ENCODE peak calls at places on chromosomes 2 and 18, in nine cellular contexts. K, Y, N, O, U, C, V, P and R are unnamed samples.

GRCh38 chr2:74573747-74574562 is 19.4 kb downstream of the DOK1 start:
- DNase-seq in P (no peak), Y (no peak), C (no peak), U (no peak), V (no peak), K (no peak), O (peak), N (no peak), R (no peak)

GRCh38 chr18:458016-458415 is 42.5 kb downstream of the COLEC12 start:
- DNase-seq in N (no peak), O (no peak), P (no peak), U (no peak), V (no peak), C (no peak), Y (no peak), K (no peak), R (no peak)

GRCh38 chr2:127721311-127721977 is 20.1 kb downstream of the SFT2D3 start:
- DNase-seq in U (no peak), K (no peak), O (peak), V (no peak), P (no peak), Y (no peak), N (no peak), C (no peak), R (no peak)

GRCh38 chr2:118266086-118266485 is 177.8 kb downstream of the INSIG2 start:
- DNase-seq in N (no peak), P (no peak), Y (no peak), U (no peak), C (no peak), V (no peak), K (no peak), O (no peak), R (no peak)

GRCh38 chr2:80363951-80364350 is 59.4 kb upstream of the LRRTM1 start:
- DNase-seq in Y (no peak), N (no peak), K (no peak), U (no peak), P (no peak), O (no peak), V (no peak), C (no peak), R (no peak)

GRCh38 chr2:151637284-151637781 is 96.9 kb downstream of the NEB start:
- DNase-seq in P (no peak), K (no peak), N (no peak), O (no peak), C (peak), U (no peak), Y (peak), V (no peak), R (no peak)

GRCh38 chr2:60440080-60440753 is 113.2 kb downstream of the BCL11A start:
- DNase-seq in P (no peak), N (no peak), C (no peak), K (no peak), O (no peak), U (no peak), Y (no peak), V (no peak), R (no peak)

GRCh38 chr2:38203455-38203810 is 127.5 kb upstream of the CYP1B1 start:
- DNase-seq in P (no peak), K (no peak), V (no peak), O (no peak), N (no peak), C (no peak), U (no peak), Y (no peak), R (no peak)

GRCh38 chr2:222672068-222672401 is 577 bp downstream of the MOGAT1 start:
- DNase-seq in C (no peak), N (no peak), P (no peak), Y (no peak), V (no peak), O (peak), U (no peak), K (no peak), R (peak)

GRCh38 chr18:7517852-7518251 is 49.3 kb upstream of the PTPRM start:
- DNase-seq in U (no peak), O (no peak), K (no peak), C (no peak), P (no peak), Y (no peak), N (no peak), V (no peak), R (no peak)

GRCh38 chr18:42141439-42141838 is 186.4 kb downstream of the PIK3C3 start:
- DNase-seq in C (no peak), Y (no peak), P (no peak), U (no peak), O (no peak), V (peak), K (no peak), N (peak), R (peak)

GRCh38 chr18:37481491-37481890 is 84.1 kb downstream of the CELF4 start:
- DNase-seq in P (no peak), N (no peak), C (no peak), V (no peak), K (no peak), U (no peak), O (peak), Y (no peak), R (peak)

GRCh38 chr2:205766765-205767359 is 84.6 kb downstream of the NRP2 start:
- DNase-seq in V (peak), P (peak), U (no peak), O (peak), Y (peak), K (no peak), N (peak), C (peak), R (peak)

GRCh38 chr18:45173799-45174519 is 441.3 kb upstream of the SLC14A2 start:
- DNase-seq in C (no peak), O (peak), U (no peak), N (no peak), P (no peak), V (no peak), Y (no peak), K (no peak), R (no peak)